ENCODE peak calls at places on chromosomes 6 and 20, in nine cellular contexts. N is vagina; C is right cardiac atrium; S is left ventricle myocardium inferior; I is CD8-positive, alpha-beta memory T cell; V is esophagus squamous epithelium; M is endodermal cell; E is aorta; Y is effector memory CD4-positive, alpha-beta T cell. O is an unnamed sample. For H3K9me3, the result is how much of the 10 kb centered on the place peaks cover.

GRCh38 chr6:49551866-49552129 is 1.3 kb downstream of the C6orf141 start:
- DNase-seq in N (no peak), C (no peak), S (no peak), I (no peak), V (no peak), M (no peak), E (no peak), Y (no peak), O (no peak)

GRCh38 chr6:15044146-15044882 is 201.6 kb upstream of the JARID2 start:
- DNase-seq in N (no peak), C (no peak), S (no peak), I (no peak), V (no peak), M (no peak), E (no peak), Y (no peak), O (no peak)

GRCh38 chr6:127051571-127052260 is 66.8 kb upstream of the RSPO3 start:
- DNase-seq in N (no peak), C (no peak), S (no peak), I (no peak), V (no peak), M (no peak), E (no peak), Y (no peak), O (no peak)

GRCh38 chr6:35181933-35182612 is 31.7 kb upstream of the SCUBE3 start:
- DNase-seq in N (no peak), C (peak), S (peak), I (no peak), V (no peak), M (peak), E (peak), Y (no peak), O (peak)

GRCh38 chr6:152277826-152278247 is 359.3 kb downstream of the SYNE1 start:
- DNase-seq in N (no peak), C (peak), S (peak), I (no peak), V (no peak), M (no peak), E (no peak), Y (no peak), O (no peak)

GRCh38 chr6:159533016-159533415 is 160.0 kb downstream of the SOD2 start:
- DNase-seq in N (no peak), C (no peak), S (no peak), I (no peak), V (no peak), M (no peak), E (no peak), Y (no peak), O (no peak)

GRCh38 chr6:97958143-97958542 is 675.1 kb upstream of the MMS22L start:
- DNase-seq in N (no peak), C (no peak), S (peak), I (no peak), V (no peak), M (peak), E (no peak), Y (no peak), O (peak)

GRCh38 chr20:63232235-63233060 is 3.3 kb upstream of the BIRC7 start:
- DNase-seq in N (no peak), C (peak), S (no peak), I (no peak), V (no peak), M (no peak), E (no peak), Y (no peak), O (peak)

GRCh38 chr20:34990231-34990630 is 34.6 kb downstream of the MYH7B start:
- DNase-seq in N (no peak), C (no peak), S (no peak), I (no peak), V (no peak), M (no peak), E (no peak), Y (no peak), O (peak)

GRCh38 chr20:34583524-34583923 is 25.0 kb downstream of the MAP1LC3A start:
- DNase-seq in N (peak), C (no peak), S (peak), I (no peak), V (no peak), M (no peak), E (no peak), Y (no peak), O (no peak)

GRCh38 chr6:27662770-27663169 is 189.9 kb upstream of the ZNF184 start:
- DNase-seq in N (no peak), C (no peak), S (no peak), I (no peak), V (no peak), M (no peak), E (no peak), Y (no peak), O (no peak)

GRCh38 chr6:98980814-98981213 is 33.1 kb upstream of the FBXL4 start:
- DNase-seq in N (no peak), C (no peak), S (no peak), I (no peak), V (no peak), M (peak), E (no peak), Y (no peak), O (no peak)

GRCh38 chr20:8242827-8243764 is 111.0 kb downstream of the PLCB1 start:
- DNase-seq in N (no peak), C (no peak), S (no peak), I (no peak), V (no peak), M (no peak), E (no peak), Y (no peak), O (no peak)

GRCh38 chr6:109491207-109491938 is 8.4 kb upstream of the ZBTB24 start:
- DNase-seq in N (peak), C (no peak), S (no peak), I (no peak), V (no peak), M (no peak), E (no peak), Y (no peak), O (no peak)

GRCh38 chr20:11980263-11980662 is 62.6 kb downstream of the BTBD3 start:
- DNase-seq in N (no peak), C (no peak), S (no peak), I (no peak), V (no peak), M (no peak), E (no peak), Y (no peak), O (no peak)

GRCh38 chr6:145891126-145891525 is 73.0 kb downstream of the SHPRH start:
- DNase-seq in N (no peak), C (no peak), S (no peak), I (no peak), V (no peak), M (no peak), E (no peak), Y (no peak), O (no peak)

GRCh38 chr6:146895772-146896061 is 296.9 kb downstream of the ADGB start:
- DNase-seq in N (no peak), C (no peak), S (no peak), I (no peak), V (no peak), M (no peak), E (no peak), Y (no peak), O (no peak)

GRCh38 chr6:120965814-120966213 is 368.5 kb downstream of the TBC1D32 start:
- DNase-seq in N (no peak), C (no peak), S (no peak), I (no peak), V (no peak), M (no peak), E (no peak), Y (no peak), O (no peak)

GRCh38 chr20:17969884-17970409 is 1.1 kb downstream of the MGME1 start:
- DNase-seq in N (no peak), C (peak), S (no peak), I (peak), V (no peak), M (peak), E (peak), Y (peak), O (peak)

GRCh38 chr20:9514461-9515210 is at the start of gene LAMP5:
- DNase-seq in N (no peak), C (peak), S (no peak), I (no peak), V (no peak), M (peak), E (no peak), Y (no peak), O (peak)

GRCh38 chr6:155311076-155311475 is 3.2 kb downstream of the TFB1M start:
- DNase-seq in N (no peak), C (no peak), S (no peak), I (no peak), V (no peak), M (no peak), E (no peak), Y (no peak), O (no peak)

GRCh38 chr20:33945391-33946079 is 48.2 kb upstream of the RALY start:
- DNase-seq in N (no peak), C (no peak), S (no peak), I (no peak), V (no peak), M (no peak), E (no peak), Y (no peak), O (no peak)

GRCh38 chr6:112202639-112203341 is 51.6 kb downstream of the LAMA4 start:
- DNase-seq in N (no peak), C (no peak), S (no peak), I (no peak), V (no peak), M (no peak), E (no peak), Y (no peak), O (no peak)

GRCh38 chr6:100665041-100665380 is 200.3 kb upstream of the SIM1 start:
- DNase-seq in N (no peak), C (no peak), S (no peak), I (no peak), V (no peak), M (no peak), E (no peak), Y (no peak), O (no peak)

GRCh38 chr6:122109075-122109474 is 290.4 kb upstream of the HSF2 start:
- DNase-seq in N (no peak), C (no peak), S (no peak), I (no peak), V (no peak), M (no peak), E (no peak), Y (no peak), O (no peak)

GRCh38 chr6:168410035-168410434 is 30.9 kb upstream of the SMOC2 start:
- DNase-seq in N (no peak), C (no peak), S (no peak), I (no peak), V (no peak), M (peak), E (no peak), Y (no peak), O (peak)
- H3K9me3 ChIP-seq in N (under half), C (under half), S (under half), I (under half), V (under half), M (under half), E (under half), Y (under half), O (under half)

GRCh38 chr6:56417823-56418222 is 170.4 kb upstream of the COL21A1 start:
- DNase-seq in N (no peak), C (no peak), S (no peak), I (no peak), V (no peak), M (no peak), E (no peak), Y (no peak), O (no peak)

GRCh38 chr6:56420296-56420695 is 172.9 kb upstream of the COL21A1 start:
- DNase-seq in N (no peak), C (no peak), S (no peak), I (no peak), V (no peak), M (no peak), E (no peak), Y (no peak), O (no peak)

GRCh38 chr6:56416247-56416646 is 168.9 kb upstream of the COL21A1 start:
- DNase-seq in N (no peak), C (no peak), S (no peak), I (no peak), V (no peak), M (no peak), E (no peak), Y (no peak), O (no peak)
- H3K27ac ChIP-seq in N (peak), C (no peak), S (no peak), I (no peak), V (peak), M (no peak), E (no peak), Y (no peak), O (no peak)

GRCh38 chr6:137188855-137189254 is 15.4 kb upstream of the IL22RA2 start:
- DNase-seq in N (no peak), C (no peak), S (no peak), I (no peak), V (no peak), M (no peak), E (no peak), Y (no peak), O (no peak)
- H3K9me3 ChIP-seq in N (under half), C (under half), S (half or more), I (under half), V (under half), M (half or more), E (under half), Y (under half), O (under half)

DNA sequence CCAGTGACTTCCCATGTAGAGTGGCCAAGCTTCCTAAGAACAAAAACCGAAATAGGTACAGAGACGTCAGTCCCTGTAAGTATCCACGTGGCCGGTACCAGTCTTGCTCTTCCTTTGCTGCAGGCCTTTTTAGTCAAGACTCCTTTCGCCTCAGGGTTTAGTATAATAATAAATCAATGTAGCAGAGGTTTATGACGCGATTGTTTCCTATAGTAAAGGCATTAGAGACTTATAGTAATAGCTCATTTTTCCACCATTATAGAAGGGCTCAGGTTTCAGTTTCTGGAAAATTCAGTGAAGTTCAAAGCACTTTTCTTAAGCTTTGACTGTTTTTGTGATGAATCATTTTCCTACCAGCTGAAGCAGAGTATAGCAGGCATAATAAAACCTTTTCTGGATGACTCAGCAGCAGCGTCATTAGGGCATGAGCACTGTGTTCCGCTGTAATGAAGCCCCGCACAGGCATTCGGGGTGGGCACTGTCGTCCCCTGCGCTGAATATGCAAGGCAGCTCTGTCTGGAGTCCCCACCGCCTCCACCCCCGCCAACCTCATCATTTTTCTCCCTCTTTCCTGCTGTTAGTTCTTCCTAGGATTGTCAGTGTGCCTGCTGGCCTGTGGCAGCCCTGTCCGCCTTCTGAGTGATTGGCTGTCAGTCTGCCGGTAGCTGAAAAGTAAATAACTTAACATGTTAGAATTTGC is 51.3 kb downstream of the PTPN1 start:
- DNase-seq in N (no peak), C (no peak), S (no peak), I (no peak), V (no peak), M (no peak), E (no peak), Y (no peak), O (no peak)
- H3K27ac ChIP-seq in N (peak), C (no peak), S (peak), I (no peak), V (peak), M (peak), E (peak), Y (no peak), O (peak)

GRCh38 chr20:31987744-31988143 is 19.8 kb downstream of the XKR7 start:
- DNase-seq in N (no peak), C (no peak), S (no peak), I (no peak), V (no peak), M (no peak), E (no peak), Y (no peak), O (no peak)

GRCh38 chr20:31985152-31985551 is 17.2 kb downstream of the XKR7 start:
- DNase-seq in N (no peak), C (no peak), S (no peak), I (no peak), V (no peak), M (no peak), E (no peak), Y (no peak), O (no peak)

GRCh38 chr20:31989030-31989645 is 21.1 kb upstream of the CCM2L start:
- DNase-seq in N (no peak), C (no peak), S (no peak), I (no peak), V (no peak), M (no peak), E (no peak), Y (no peak), O (no peak)

GRCh38 chr20:31990958-31991705 is 19.1 kb upstream of the CCM2L start:
- DNase-seq in N (no peak), C (no peak), S (no peak), I (no peak), V (no peak), M (no peak), E (no peak), Y (no peak), O (peak)

GRCh38 chr20:31988430-31989015 is 20.6 kb downstream of the XKR7 start:
- DNase-seq in N (no peak), C (no peak), S (no peak), I (no peak), V (no peak), M (no peak), E (no peak), Y (no peak), O (no peak)
- H3K9me3 ChIP-seq in N (under half), C (under half), S (under half), I (under half), V (under half), M (under half), E (under half), Y (under half), O (under half)

GRCh38 chr6:21780144-21780543 is 186.6 kb downstream of the SOX4 start:
- DNase-seq in N (no peak), C (no peak), S (no peak), I (no peak), V (no peak), M (no peak), E (no peak), Y (no peak), O (no peak)

GRCh38 chr6:21785162-21785561 is 191.6 kb downstream of the SOX4 start:
- DNase-seq in N (no peak), C (no peak), S (no peak), I (no peak), V (no peak), M (no peak), E (no peak), Y (no peak), O (no peak)

GRCh38 chr6:21781075-21781474 is 187.5 kb downstream of the SOX4 start:
- DNase-seq in N (no peak), C (no peak), S (no peak), I (no peak), V (no peak), M (no peak), E (no peak), Y (no peak), O (no peak)

GRCh38 chr6:21780601-21781000 is 187.1 kb downstream of the SOX4 start:
- DNase-seq in N (no peak), C (no peak), S (no peak), I (no peak), V (no peak), M (no peak), E (no peak), Y (no peak), O (no peak)
- H3K27ac ChIP-seq in N (no peak), C (no peak), S (no peak), I (no peak), V (no peak), M (no peak), E (no peak), Y (no peak), O (no peak)

GRCh38 chr20:51303731-51304670 is 238.5 kb downstream of the NFATC2 start:
- DNase-seq in N (no peak), C (no peak), S (no peak), I (no peak), V (no peak), M (no peak), E (no peak), Y (no peak), O (no peak)

GRCh38 chr20:51298141-51298540 is 244.4 kb downstream of the NFATC2 start:
- DNase-seq in N (no peak), C (no peak), S (no peak), I (no peak), V (no peak), M (no peak), E (no peak), Y (no peak), O (no peak)

GRCh38 chr20:51299413-51299812 is 243.1 kb downstream of the NFATC2 start:
- DNase-seq in N (no peak), C (no peak), S (no peak), I (no peak), V (no peak), M (no peak), E (no peak), Y (no peak), O (no peak)

GRCh38 chr20:51301026-51301425 is 241.5 kb downstream of the NFATC2 start:
- DNase-seq in N (no peak), C (no peak), S (no peak), I (no peak), V (no peak), M (no peak), E (no peak), Y (no peak), O (no peak)

GRCh38 chr20:51300104-51300503 is 242.4 kb downstream of the NFATC2 start:
- DNase-seq in N (no peak), C (no peak), S (no peak), I (no peak), V (no peak), M (no peak), E (no peak), Y (no peak), O (no peak)
- H3K9me3 ChIP-seq in N (under half), C (under half), S (under half), I (under half), V (under half), M (half or more), E (under half), Y (under half), O (under half)

GRCh38 chr6:33417127-33417902 is 592 bp downstream of the CUTA start:
- DNase-seq in N (no peak), C (no peak), S (no peak), I (no peak), V (no peak), M (no peak), E (no peak), Y (peak), O (peak)
- H3K27ac ChIP-seq in N (peak), C (peak), S (peak), I (peak), V (peak), M (peak), E (no peak), Y (peak), O (peak)

DNA sequence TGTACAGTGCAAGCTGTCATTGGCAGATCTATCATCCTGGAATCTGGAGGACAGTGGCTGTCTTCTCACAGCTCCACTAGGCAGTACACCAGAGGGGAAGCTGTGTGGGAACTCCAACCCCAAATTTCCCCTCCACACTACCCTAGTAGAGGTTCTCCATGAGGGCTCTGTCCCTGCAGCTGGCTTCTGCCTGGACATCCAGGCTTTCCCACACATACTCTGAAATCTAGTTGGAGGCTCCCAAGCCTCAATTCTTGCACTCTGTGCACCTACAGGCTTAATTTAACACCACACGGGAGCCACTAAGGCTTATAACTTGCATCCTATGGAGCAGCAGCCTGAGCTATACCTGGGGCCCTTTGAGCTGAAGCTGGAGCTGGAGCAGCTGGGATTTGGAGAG is 43.0 kb upstream of the TRIM39 start:
- DNase-seq in N (no peak), C (no peak), S (no peak), I (no peak), V (no peak), M (no peak), E (no peak), Y (no peak), O (no peak)
- H3K9me3 ChIP-seq in N (half or more), C (under half), S (half or more), I (half or more), V (half or more), M (half or more), E (under half), Y (half or more), O (half or more)

O was measured in kidney.